ENCODE peak calls at places on chromosomes 5 and 9, in ten cellular contexts. T is fibroblast of villous mesenchyme, U is A549, E is Peyer's patch, F is tibial artery, B is MM.1S, L is AG09309, X is body of pancreas, C is fibroblast of lung, Z is DND-41. D is an unnamed sample.

GRCh38 chr5:36723921-36724320 is 117.5 kb downstream of the SLC1A3 start:
- DNase-seq in L (no peak), T (no peak), U (no peak), F (no peak), X (no peak), C (no peak), E (peak), B (peak), Z (no peak), D (no peak)

GRCh38 chr9:108708448-108708847 is 147.3 kb downstream of the ACTL7B start:
- DNase-seq in C (no peak), L (no peak), X (no peak), T (no peak), E (no peak), F (peak), B (no peak), Z (no peak), U (no peak), D (no peak)

GRCh38 chr9:136079916-136080246 is 15.2 kb downstream of the NACC2 start:
- DNase-seq in L (no peak), C (no peak), X (peak), F (peak), E (no peak), Z (no peak), T (no peak), U (no peak), B (no peak), D (no peak)

GRCh38 chr5:125257057-125257970 is 510.9 kb upstream of the ZNF608 start:
- DNase-seq in C (peak), F (no peak), Z (no peak), T (no peak), U (no peak), E (no peak), B (no peak), L (no peak), X (no peak), D (no peak)

GRCh38 chr5:114449836-114450515 is 88.1 kb downstream of the KCNN2 start:
- DNase-seq in B (peak), E (peak), C (peak), U (peak), T (peak), L (no peak), X (peak), Z (peak), F (peak), D (peak)

GRCh38 chr9:136512651-136513066 is 29.8 kb upstream of the SEC16A start:
- DNase-seq in C (no peak), E (no peak), Z (no peak), B (no peak), T (no peak), X (no peak), U (no peak), F (no peak), L (no peak), D (no peak)

GRCh38 chr5:145787001-145787400 is 48.1 kb downstream of the PRELID2 start:
- DNase-seq in E (no peak), F (no peak), U (no peak), Z (no peak), C (peak), X (no peak), T (peak), B (no peak), L (no peak), D (no peak)

GRCh38 chr9:121807918-121808278 is 156.5 kb downstream of the DAB2IP start:
- DNase-seq in C (peak), L (no peak), B (no peak), U (no peak), X (no peak), Z (no peak), T (no peak), E (no peak), F (no peak), D (no peak)

GRCh38 chr9:6938873-6939272 is 181.1 kb downstream of the KDM4C start:
- DNase-seq in X (no peak), B (no peak), E (no peak), T (no peak), L (peak), Z (no peak), C (no peak), U (no peak), F (no peak), D (peak)

GRCh38 chr9:127915801-127916664 is 808 bp downstream of the ST6GALNAC4 start:
- DNase-seq in Z (no peak), B (peak), F (peak), T (no peak), L (no peak), E (peak), C (no peak), X (peak), U (no peak), D (no peak)

GRCh38 chr5:59746261-59746765 is 147.2 kb downstream of the PDE4D start:
- DNase-seq in C (peak), L (peak), T (peak), U (peak), F (peak), X (no peak), Z (no peak), E (peak), B (no peak), D (no peak)

GRCh38 chr9:893843-894420 is 52.4 kb downstream of the DMRT1 start:
- DNase-seq in L (peak), U (peak), B (peak), T (peak), F (no peak), C (peak), X (peak), E (peak), Z (peak), D (peak)
- TF ChIP-seq CTCF in L (peak), U (peak), B (peak), T (peak), F (peak), C (peak), X (peak), E (peak), Z (peak), D (peak)

DNA sequence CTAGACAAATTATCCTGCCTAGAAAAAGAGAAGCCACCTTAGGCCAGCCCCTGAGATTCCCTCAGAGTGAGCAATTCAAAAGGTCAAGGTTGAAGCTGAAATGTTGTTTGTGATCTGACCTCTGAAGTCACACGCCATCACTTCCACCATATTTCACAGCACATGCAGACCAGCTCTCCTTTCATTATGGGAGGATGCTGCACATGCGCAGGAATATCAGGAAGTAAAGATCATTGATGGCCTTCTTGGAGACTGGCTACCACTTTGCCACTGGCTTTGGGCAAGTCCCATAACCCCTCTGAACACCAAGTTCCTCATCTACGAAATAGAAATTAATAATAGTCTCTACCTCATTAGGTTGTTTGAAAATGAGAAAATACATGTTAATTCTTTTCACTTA is 39.5 kb downstream of the CDO1 start:
- DNase-seq in U (no peak), X (no peak), T (no peak), B (no peak), L (no peak), F (no peak), Z (no peak), C (no peak), E (no peak), D (no peak)
- H3K4me3 ChIP-seq in U (no peak), X (no peak), T (no peak), B (no peak), L (no peak), F (no peak), Z (no peak), C (no peak), E (no peak), D (no peak)

DNA sequence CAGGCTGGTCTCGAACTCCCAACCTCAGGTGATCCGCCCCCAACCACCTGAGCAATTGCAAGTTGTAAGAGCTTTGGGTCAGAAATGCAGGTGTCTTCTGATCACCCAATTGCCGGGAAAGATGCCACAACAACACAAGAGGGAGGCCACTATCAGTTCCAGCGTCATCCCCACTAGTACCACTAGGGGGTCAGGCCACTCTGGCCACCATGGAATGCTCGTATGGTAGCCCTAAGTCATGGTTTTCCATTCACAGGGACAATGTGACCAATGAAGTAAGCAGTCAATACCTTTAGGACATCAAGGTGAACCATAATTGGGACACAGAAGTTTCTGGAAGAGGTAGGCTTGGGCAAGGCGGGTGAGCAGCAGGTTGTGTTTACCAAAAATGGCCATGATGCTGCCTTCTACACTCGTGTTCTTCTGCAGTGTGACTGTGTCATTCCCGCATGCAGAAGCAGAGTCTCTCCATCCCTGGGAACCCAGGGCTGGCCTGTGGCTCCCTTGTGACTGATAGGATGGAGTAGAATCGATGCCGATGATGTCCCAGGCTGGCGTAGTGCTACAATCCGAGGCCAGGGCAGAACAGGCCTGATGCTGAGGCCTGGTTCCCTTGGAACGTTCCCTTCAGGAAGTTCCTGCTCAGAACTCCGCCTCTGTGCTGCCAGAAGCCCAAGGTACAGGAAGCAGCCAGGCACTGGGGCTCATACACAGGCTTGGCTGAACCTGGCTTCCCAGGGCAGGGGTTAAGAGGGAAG is 42.2 kb upstream of the ANKRD33B start:
- DNase-seq in E (peak), B (no peak), U (peak), F (peak), X (no peak), L (no peak), Z (no peak), T (no peak), C (no peak), D (no peak)
- TF ChIP-seq CTCF in E (peak), B (peak), U (no peak), F (no peak), X (no peak), L (peak), Z (peak), T (peak), C (peak), D (peak)

DNA sequence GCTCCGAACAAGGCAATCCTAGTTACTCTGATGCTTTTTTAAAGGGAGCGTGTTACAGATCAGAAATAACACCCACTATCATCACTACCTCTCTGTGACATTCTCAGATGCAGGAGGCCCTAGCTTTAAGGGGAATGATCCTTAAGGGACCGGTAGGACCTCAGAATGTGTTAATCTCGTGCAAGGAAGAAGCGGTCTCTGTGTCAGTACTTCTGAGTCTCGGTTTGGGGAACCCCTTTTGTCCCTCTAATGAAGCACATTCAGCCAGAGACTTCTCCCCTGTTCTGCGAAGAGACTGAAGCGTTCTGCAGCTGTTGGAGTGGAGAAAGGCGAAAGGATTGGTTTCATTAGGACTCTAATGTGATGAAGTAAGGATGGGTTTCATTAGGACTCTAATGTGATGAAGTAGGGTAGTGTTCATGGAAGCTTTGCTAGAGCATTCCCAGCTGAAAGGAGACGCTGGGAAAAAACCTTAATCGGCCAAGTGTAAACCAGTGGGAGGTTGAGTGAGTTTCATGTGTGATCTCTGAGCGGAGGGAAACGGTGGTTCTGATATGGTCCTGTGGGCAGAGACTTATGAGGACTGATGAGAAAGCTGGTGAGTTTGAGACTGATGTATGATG is 1.6 kb downstream of the PIP5K1B start:
- DNase-seq in T (no peak), E (no peak), F (no peak), C (no peak), U (no peak), L (no peak), X (no peak), B (peak), Z (no peak), D (no peak)
- H3K4me3 ChIP-seq in T (no peak), E (peak), F (peak), C (no peak), U (no peak), L (no peak), X (no peak), B (peak), Z (no peak), D (no peak)

DNA sequence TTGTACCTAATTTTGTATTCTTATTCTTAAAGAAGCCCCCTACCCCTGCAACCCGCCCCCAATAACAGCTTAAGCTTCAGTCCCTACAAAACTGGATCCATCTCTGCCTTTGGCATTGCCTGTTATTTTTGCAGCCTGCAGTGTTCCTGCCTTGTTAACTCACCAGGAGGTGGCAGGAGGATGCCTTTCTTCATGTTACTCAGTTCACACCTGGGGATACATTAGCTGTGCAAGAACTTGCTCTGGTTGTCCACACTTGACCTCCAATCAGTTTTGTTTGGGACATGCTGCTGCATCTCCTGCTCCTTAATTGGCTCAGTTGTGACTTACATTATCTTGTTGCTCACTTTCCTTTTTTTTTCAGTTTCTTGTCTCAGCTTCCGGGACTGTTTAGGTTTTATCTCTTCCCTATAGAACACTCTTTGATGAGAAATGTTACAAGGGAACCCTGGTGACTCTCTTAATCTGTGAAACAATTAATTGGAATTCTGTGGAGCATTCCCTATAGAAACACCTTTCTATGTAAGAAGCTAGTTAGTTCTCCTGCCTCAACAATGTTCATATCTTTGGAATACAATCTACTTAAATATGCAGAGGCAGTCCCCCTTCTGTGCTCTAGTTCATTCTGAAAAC is 467.7 kb upstream of the ACO1 start:
- DNase-seq in X (no peak), B (peak), T (no peak), F (no peak), L (no peak), Z (no peak), C (no peak), U (no peak), E (no peak), D (no peak)
- TF ChIP-seq CTCF in X (no peak), B (peak), T (peak), F (no peak), L (no peak), Z (no peak), C (no peak), U (no peak), E (no peak), D (no peak)

GRCh38 chr5:177509361-177509951 is at the start of gene DOK3:
- DNase-seq in Z (no peak), U (no peak), X (peak), E (peak), F (peak), L (no peak), B (peak), T (no peak), C (no peak), D (no peak)
- H3K4me3 ChIP-seq in Z (no peak), U (no peak), X (no peak), E (peak), F (peak), L (no peak), B (peak), T (peak), C (no peak), D (no peak)

GRCh38 chr5:94613583-94613982 is 4.8 kb downstream of the KIAA0825 start:
- DNase-seq in F (no peak), L (no peak), T (peak), X (no peak), Z (no peak), B (peak), C (peak), U (peak), E (no peak), D (no peak)
- TF ChIP-seq CTCF in F (no peak), L (peak), T (peak), X (no peak), Z (peak), B (peak), C (peak), U (peak), E (peak), D (peak)

GRCh38 chr5:92641031-92641962 is 939.7 kb downstream of the NR2F1-AS1 start:
- DNase-seq in F (no peak), T (peak), X (peak), B (peak), U (peak), Z (no peak), C (peak), E (no peak), L (peak), D (peak)
- H3K4me3 ChIP-seq in F (no peak), T (peak), X (no peak), B (peak), U (peak), Z (no peak), C (peak), E (no peak), L (peak), D (peak)

DNA sequence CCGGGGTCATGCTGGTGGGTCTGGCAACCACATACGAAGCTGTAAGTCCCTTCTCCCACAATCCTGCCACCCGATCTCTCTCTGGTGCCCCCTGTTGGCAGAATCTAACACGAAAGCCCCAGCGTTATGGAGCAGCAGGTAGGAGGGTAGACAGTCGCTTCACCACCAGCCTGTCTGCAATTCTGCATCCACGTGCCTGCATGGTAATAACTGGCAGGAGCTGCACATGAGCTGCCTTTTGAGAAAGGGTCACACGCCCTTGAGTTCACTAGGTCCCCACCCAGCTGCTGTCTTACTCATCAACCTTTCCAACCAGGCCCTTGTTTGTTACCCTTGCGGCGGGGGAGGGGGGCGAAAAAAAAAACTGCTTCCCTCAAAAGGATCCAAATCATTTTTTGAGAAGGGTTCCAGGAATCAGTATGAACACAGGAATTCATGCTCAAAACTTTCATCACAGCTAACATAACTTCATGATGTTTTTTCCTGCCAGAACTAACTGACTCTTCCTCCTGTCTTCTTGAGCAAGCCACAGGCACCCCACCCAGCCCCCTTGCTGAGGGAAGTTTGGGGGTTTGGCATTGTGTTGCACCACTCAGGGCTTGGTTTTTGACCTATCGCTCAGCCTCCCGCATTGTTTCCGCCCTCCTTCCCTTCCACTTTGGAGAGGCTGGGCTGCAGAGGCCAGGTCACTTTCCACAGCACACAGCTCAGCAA is 19.6 kb upstream of the TMEM252 start:
- DNase-seq in C (peak), U (peak), F (no peak), L (no peak), B (peak), T (peak), X (peak), Z (peak), E (peak), D (no peak)
- TF ChIP-seq CTCF in C (peak), U (peak), F (peak), L (peak), B (peak), T (peak), X (peak), Z (peak), E (peak), D (peak)